ENCODE peak calls at places on chromosome 3, in ten cellular contexts. One of them, this sample, is unnamed.

GRCh38 chr3:58874248-58874741 is 175.5 kb downstream of the CFAP20DC start:
- DNase-seq in mucosa of descending colon: no peak
- DNase-seq in epithelial cell of esophagus: peak
- DNase-seq in HCT116: peak
- DNase-seq in sigmoid colon: no peak
- DNase-seq in heart right ventricle: no peak
- DNase-seq in right atrium auricular region: no peak
- DNase-seq in brain microvascular endothelial cell: peak
- DNase-seq in HL-60: no peak
- DNase-seq in prostate gland: no peak
- DNase-seq in this sample: no peak

GRCh38 chr3:60954049-60954448 is 297.2 kb downstream of the FHIT start:
- DNase-seq in mucosa of descending colon: no peak
- DNase-seq in epithelial cell of esophagus: peak
- DNase-seq in HCT116: no peak
- DNase-seq in sigmoid colon: no peak
- DNase-seq in heart right ventricle: no peak
- DNase-seq in right atrium auricular region: no peak
- DNase-seq in brain microvascular endothelial cell: no peak
- DNase-seq in HL-60: no peak
- DNase-seq in prostate gland: no peak
- DNase-seq in this sample: peak

GRCh38 chr3:116863842-116864626 is 154.5 kb downstream of the TUSC7 start:
- DNase-seq in mucosa of descending colon: peak
- DNase-seq in epithelial cell of esophagus: peak
- DNase-seq in HCT116: no peak
- DNase-seq in sigmoid colon: no peak
- DNase-seq in heart right ventricle: no peak
- DNase-seq in right atrium auricular region: no peak
- DNase-seq in brain microvascular endothelial cell: peak
- DNase-seq in HL-60: no peak
- DNase-seq in prostate gland: no peak
- DNase-seq in this sample: no peak

GRCh38 chr3:165378761-165379160 is 182.6 kb upstream of the SLITRK3 start:
- DNase-seq in mucosa of descending colon: no peak
- DNase-seq in epithelial cell of esophagus: no peak
- DNase-seq in HCT116: no peak
- DNase-seq in sigmoid colon: no peak
- DNase-seq in heart right ventricle: no peak
- DNase-seq in right atrium auricular region: no peak
- DNase-seq in brain microvascular endothelial cell: no peak
- DNase-seq in HL-60: no peak
- DNase-seq in prostate gland: no peak
- DNase-seq in this sample: no peak

GRCh38 chr3:188574885-188575284 is 420.9 kb downstream of the LPP start:
- DNase-seq in mucosa of descending colon: no peak
- DNase-seq in epithelial cell of esophagus: no peak
- DNase-seq in HCT116: no peak
- DNase-seq in sigmoid colon: no peak
- DNase-seq in heart right ventricle: no peak
- DNase-seq in right atrium auricular region: no peak
- DNase-seq in brain microvascular endothelial cell: no peak
- DNase-seq in HL-60: no peak
- DNase-seq in prostate gland: no peak
- DNase-seq in this sample: no peak

GRCh38 chr3:62768896-62769295 is 106.3 kb downstream of the CADPS start:
- DNase-seq in mucosa of descending colon: no peak
- DNase-seq in epithelial cell of esophagus: no peak
- DNase-seq in HCT116: no peak
- DNase-seq in sigmoid colon: no peak
- DNase-seq in heart right ventricle: no peak
- DNase-seq in right atrium auricular region: no peak
- DNase-seq in brain microvascular endothelial cell: no peak
- DNase-seq in HL-60: no peak
- DNase-seq in prostate gland: no peak
- DNase-seq in this sample: no peak

GRCh38 chr3:97871788-97872187 is 50.0 kb downstream of the CRYBG3 start:
- DNase-seq in mucosa of descending colon: no peak
- DNase-seq in epithelial cell of esophagus: no peak
- DNase-seq in HCT116: no peak
- DNase-seq in sigmoid colon: no peak
- DNase-seq in heart right ventricle: no peak
- DNase-seq in right atrium auricular region: no peak
- DNase-seq in brain microvascular endothelial cell: no peak
- DNase-seq in HL-60: no peak
- DNase-seq in prostate gland: no peak
- DNase-seq in this sample: no peak

GRCh38 chr3:29949131-29949530 is 657.3 kb upstream of the TGFBR2 start:
- DNase-seq in mucosa of descending colon: no peak
- DNase-seq in epithelial cell of esophagus: peak
- DNase-seq in HCT116: no peak
- DNase-seq in sigmoid colon: no peak
- DNase-seq in heart right ventricle: no peak
- DNase-seq in right atrium auricular region: no peak
- DNase-seq in brain microvascular endothelial cell: no peak
- DNase-seq in HL-60: no peak
- DNase-seq in prostate gland: no peak
- DNase-seq in this sample: peak

GRCh38 chr3:8767667-8768363 is 1.6 kb downstream of the OXTR start:
- DNase-seq in mucosa of descending colon: peak
- DNase-seq in epithelial cell of esophagus: peak
- DNase-seq in HCT116: no peak
- DNase-seq in sigmoid colon: no peak
- DNase-seq in heart right ventricle: no peak
- DNase-seq in right atrium auricular region: no peak
- DNase-seq in brain microvascular endothelial cell: no peak
- DNase-seq in HL-60: no peak
- DNase-seq in prostate gland: peak
- DNase-seq in this sample: no peak

GRCh38 chr3:113968986-113969385 is 21.2 kb downstream of the ZDHHC23 start:
- DNase-seq in mucosa of descending colon: no peak
- DNase-seq in epithelial cell of esophagus: peak
- DNase-seq in HCT116: no peak
- DNase-seq in sigmoid colon: no peak
- DNase-seq in heart right ventricle: no peak
- DNase-seq in right atrium auricular region: no peak
- DNase-seq in brain microvascular endothelial cell: no peak
- DNase-seq in HL-60: no peak
- DNase-seq in prostate gland: no peak
- DNase-seq in this sample: peak

GRCh38 chr3:116059421-116060096 is 385.7 kb downstream of the LSAMP start:
- DNase-seq in mucosa of descending colon: no peak
- DNase-seq in epithelial cell of esophagus: peak
- DNase-seq in HCT116: peak
- DNase-seq in sigmoid colon: no peak
- DNase-seq in heart right ventricle: no peak
- DNase-seq in right atrium auricular region: no peak
- DNase-seq in brain microvascular endothelial cell: peak
- DNase-seq in HL-60: no peak
- DNase-seq in prostate gland: no peak
- DNase-seq in this sample: peak

GRCh38 chr3:140216249-140216648 is 281.3 kb downstream of the CLSTN2 start:
- DNase-seq in mucosa of descending colon: no peak
- DNase-seq in epithelial cell of esophagus: peak
- DNase-seq in HCT116: no peak
- DNase-seq in sigmoid colon: no peak
- DNase-seq in heart right ventricle: no peak
- DNase-seq in right atrium auricular region: no peak
- DNase-seq in brain microvascular endothelial cell: no peak
- DNase-seq in HL-60: peak
- DNase-seq in prostate gland: no peak
- DNase-seq in this sample: no peak

GRCh38 chr3:16897254-16897926 is 12.6 kb downstream of the PLCL2 start:
- DNase-seq in mucosa of descending colon: peak
- DNase-seq in epithelial cell of esophagus: no peak
- DNase-seq in HCT116: no peak
- DNase-seq in sigmoid colon: no peak
- DNase-seq in heart right ventricle: no peak
- DNase-seq in right atrium auricular region: no peak
- DNase-seq in brain microvascular endothelial cell: no peak
- DNase-seq in HL-60: no peak
- DNase-seq in prostate gland: no peak
- DNase-seq in this sample: no peak

GRCh38 chr3:160133757-160134156 is 91.5 kb upstream of the C3orf80 start:
- DNase-seq in mucosa of descending colon: peak
- DNase-seq in epithelial cell of esophagus: peak
- DNase-seq in HCT116: peak
- DNase-seq in sigmoid colon: no peak
- DNase-seq in heart right ventricle: no peak
- DNase-seq in right atrium auricular region: no peak
- DNase-seq in brain microvascular endothelial cell: no peak
- DNase-seq in HL-60: peak
- DNase-seq in prostate gland: no peak
- DNase-seq in this sample: no peak

GRCh38 chr3:111745786-111746185 is 113.3 kb upstream of the PHLDB2 start:
- DNase-seq in mucosa of descending colon: no peak
- DNase-seq in epithelial cell of esophagus: peak
- DNase-seq in HCT116: no peak
- DNase-seq in sigmoid colon: no peak
- DNase-seq in heart right ventricle: no peak
- DNase-seq in right atrium auricular region: no peak
- DNase-seq in brain microvascular endothelial cell: no peak
- DNase-seq in HL-60: no peak
- DNase-seq in prostate gland: no peak
- DNase-seq in this sample: no peak

GRCh38 chr3:140424211-140424610 is 253.7 kb upstream of the TRIM42 start:
- DNase-seq in mucosa of descending colon: no peak
- DNase-seq in epithelial cell of esophagus: peak
- DNase-seq in HCT116: no peak
- DNase-seq in sigmoid colon: no peak
- DNase-seq in heart right ventricle: no peak
- DNase-seq in right atrium auricular region: peak
- DNase-seq in brain microvascular endothelial cell: no peak
- DNase-seq in HL-60: no peak
- DNase-seq in prostate gland: no peak
- DNase-seq in this sample: no peak

DNA sequence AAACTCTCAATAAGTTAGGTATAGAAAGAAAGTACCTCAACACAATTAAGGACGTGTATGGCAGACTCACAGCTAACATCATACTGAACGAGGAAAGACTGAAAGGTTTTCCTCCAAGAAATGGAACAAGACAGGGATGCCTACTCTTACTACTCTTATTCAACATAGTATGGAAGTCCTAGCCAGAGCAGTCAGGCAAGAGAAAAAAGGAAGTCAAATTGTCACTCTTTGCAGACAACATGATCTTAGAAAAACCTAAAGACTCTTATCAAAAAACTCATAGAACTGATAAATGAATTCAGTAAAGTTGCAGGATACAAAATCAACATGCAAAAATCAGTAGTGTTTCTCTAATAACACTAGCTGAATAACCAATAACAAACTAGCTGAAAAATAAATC is 96.0 kb downstream of the C3orf70 start:
- DNase-seq in mucosa of descending colon: no peak
- DNase-seq in epithelial cell of esophagus: no peak
- DNase-seq in HCT116: no peak
- DNase-seq in sigmoid colon: no peak
- DNase-seq in heart right ventricle: no peak
- DNase-seq in right atrium auricular region: no peak
- DNase-seq in brain microvascular endothelial cell: no peak
- DNase-seq in HL-60: no peak
- DNase-seq in prostate gland: no peak
- DNase-seq in this sample: no peak
- H3K4me3 ChIP-seq in mucosa of descending colon: no peak
- H3K4me3 ChIP-seq in epithelial cell of esophagus: no peak
- H3K4me3 ChIP-seq in HCT116: no peak
- H3K4me3 ChIP-seq in sigmoid colon: no peak
- H3K4me3 ChIP-seq in heart right ventricle: no peak
- H3K4me3 ChIP-seq in right atrium auricular region: no peak
- H3K4me3 ChIP-seq in brain microvascular endothelial cell: no peak
- H3K4me3 ChIP-seq in HL-60: no peak
- H3K4me3 ChIP-seq in prostate gland: no peak
- H3K4me3 ChIP-seq in this sample: no peak

GRCh38 chr3:100710355-100711198 is 1.3 kb downstream of the TFG start:
- DNase-seq in mucosa of descending colon: peak
- DNase-seq in epithelial cell of esophagus: peak
- DNase-seq in HCT116: peak
- DNase-seq in sigmoid colon: no peak
- DNase-seq in heart right ventricle: peak
- DNase-seq in right atrium auricular region: no peak
- DNase-seq in brain microvascular endothelial cell: peak
- DNase-seq in HL-60: no peak
- DNase-seq in prostate gland: no peak
- DNase-seq in this sample: peak
- TF ChIP-seq CTCF in mucosa of descending colon: no peak
- TF ChIP-seq CTCF in epithelial cell of esophagus: peak
- TF ChIP-seq CTCF in HCT116: peak
- TF ChIP-seq CTCF in sigmoid colon: peak
- TF ChIP-seq CTCF in heart right ventricle: no peak
- TF ChIP-seq CTCF in right atrium auricular region: peak
- TF ChIP-seq CTCF in brain microvascular endothelial cell: peak
- TF ChIP-seq CTCF in HL-60: no peak
- TF ChIP-seq CTCF in prostate gland: no peak
- TF ChIP-seq CTCF in this sample: peak

GRCh38 chr3:50339485-50340196 is 995 bp downstream of the RASSF1 start:
- DNase-seq in mucosa of descending colon: no peak
- DNase-seq in epithelial cell of esophagus: no peak
- DNase-seq in HCT116: no peak
- DNase-seq in sigmoid colon: no peak
- DNase-seq in heart right ventricle: no peak
- DNase-seq in right atrium auricular region: no peak
- DNase-seq in brain microvascular endothelial cell: peak
- DNase-seq in HL-60: no peak
- DNase-seq in prostate gland: no peak
- DNase-seq in this sample: no peak
- H3K4me3 ChIP-seq in mucosa of descending colon: peak
- H3K4me3 ChIP-seq in epithelial cell of esophagus: peak
- H3K4me3 ChIP-seq in HCT116: peak
- H3K4me3 ChIP-seq in sigmoid colon: peak
- H3K4me3 ChIP-seq in heart right ventricle: peak
- H3K4me3 ChIP-seq in right atrium auricular region: peak
- H3K4me3 ChIP-seq in brain microvascular endothelial cell: peak
- H3K4me3 ChIP-seq in HL-60: peak
- H3K4me3 ChIP-seq in prostate gland: peak
- H3K4me3 ChIP-seq in this sample: peak

DNA sequence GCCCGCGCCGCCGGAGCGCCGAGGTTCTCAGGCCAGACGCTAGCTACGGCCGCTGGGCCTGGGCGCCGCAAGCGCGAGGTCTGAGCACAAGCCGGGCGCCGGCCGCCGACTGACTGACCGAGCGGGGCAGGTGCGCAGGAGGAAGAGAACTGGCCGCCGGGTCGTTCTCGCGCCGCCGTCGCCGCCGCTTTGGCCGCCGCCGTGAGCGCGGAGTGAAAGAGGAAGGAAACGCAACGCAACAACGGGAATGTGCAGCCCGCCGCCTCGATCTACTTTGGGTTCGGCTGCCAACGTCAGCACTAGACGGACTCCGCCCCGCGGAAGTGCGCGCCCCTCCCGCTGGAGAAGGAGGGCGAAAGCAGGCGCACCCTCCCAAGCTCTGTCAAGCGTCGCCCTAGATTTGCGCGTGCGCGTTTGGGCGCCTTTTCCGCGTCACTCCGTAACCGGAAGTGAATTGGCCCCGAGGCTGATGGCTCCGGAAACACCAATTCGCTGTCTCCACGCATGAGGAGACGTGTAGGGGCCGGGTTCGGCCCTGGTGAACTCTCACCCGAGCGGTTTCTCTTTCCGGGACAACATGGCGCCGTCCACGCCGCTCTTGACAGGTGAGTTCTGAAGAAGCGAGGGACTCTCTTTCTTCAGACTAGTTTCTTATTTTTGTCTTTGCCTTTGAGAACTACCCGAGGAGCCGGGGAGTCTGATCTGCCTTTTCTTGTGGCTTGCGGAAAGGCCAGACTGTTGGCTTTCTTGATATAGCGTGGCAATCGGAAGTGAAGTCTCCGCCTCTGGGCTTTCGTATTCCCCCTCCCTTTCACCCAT is at the start of the genes EIF2A and SERP1:
- DNase-seq in mucosa of descending colon: peak
- DNase-seq in epithelial cell of esophagus: peak
- DNase-seq in HCT116: peak
- DNase-seq in sigmoid colon: peak
- DNase-seq in heart right ventricle: peak
- DNase-seq in right atrium auricular region: peak
- DNase-seq in brain microvascular endothelial cell: peak
- DNase-seq in HL-60: peak
- DNase-seq in prostate gland: peak
- DNase-seq in this sample: peak
- TF ChIP-seq CTCF in mucosa of descending colon: no peak
- TF ChIP-seq CTCF in epithelial cell of esophagus: no peak
- TF ChIP-seq CTCF in HCT116: no peak
- TF ChIP-seq CTCF in sigmoid colon: no peak
- TF ChIP-seq CTCF in heart right ventricle: no peak
- TF ChIP-seq CTCF in right atrium auricular region: no peak
- TF ChIP-seq CTCF in brain microvascular endothelial cell: no peak
- TF ChIP-seq CTCF in HL-60: no peak
- TF ChIP-seq CTCF in prostate gland: peak
- TF ChIP-seq CTCF in this sample: no peak

This sample was measured in AG04449.